ENCODE peak calls at places on chromosomes 11 and 22, in seven cellular contexts. E, W, N, H, Z, T and I are unnamed samples.

GRCh38 chr11:111574373-111575230 is 27.6 kb upstream of the SIK2 start:
- DNase-seq in W (no peak), N (no peak), Z (no peak), T (no peak), H (no peak), E (no peak), I (no peak)

GRCh38 chr11:72752088-72752914 is at the start of gene ARAP1:
- DNase-seq in T (peak), Z (peak), H (peak), W (peak), N (peak), E (peak), I (peak)

GRCh38 chr22:21669026-21669425 is 3.2 kb downstream of the PPIL2 start:
- DNase-seq in T (no peak), Z (no peak), W (no peak), E (no peak), H (no peak), N (no peak), I (no peak)

GRCh38 chr11:110759972-110760381 is 47.7 kb upstream of the ARHGAP20 start:
- DNase-seq in N (no peak), T (peak), E (no peak), W (no peak), H (no peak), Z (peak), I (no peak)

GRCh38 chr11:93113824-93114223 is 84.0 kb downstream of the SLC36A4 start:
- DNase-seq in T (no peak), E (no peak), Z (no peak), W (no peak), H (no peak), N (no peak), I (no peak)

GRCh38 chr11:19163627-19164026 is 38.2 kb downstream of the CSRP3 start:
- DNase-seq in N (no peak), T (no peak), W (no peak), Z (no peak), E (no peak), H (no peak), I (no peak)

GRCh38 chr11:113796663-113797259 is 17.2 kb downstream of the CLDN25 start:
- DNase-seq in Z (peak), H (peak), W (peak), N (peak), E (peak), T (peak), I (peak)

GRCh38 chr22:25281675-25282345 is 62.4 kb downstream of the CRYBB2 start:
- DNase-seq in H (no peak), W (no peak), Z (no peak), T (no peak), E (no peak), N (no peak), I (no peak)

GRCh38 chr22:18109410-18110193 is 1.0 kb upstream of the TUBA8 start:
- DNase-seq in W (no peak), Z (no peak), N (no peak), H (peak), T (no peak), E (no peak), I (no peak)

GRCh38 chr11:45643585-45643984 is 21.8 kb downstream of the CHST1 start:
- DNase-seq in E (no peak), W (no peak), H (no peak), Z (no peak), T (no peak), N (no peak), I (no peak)

GRCh38 chr11:66857234-66857926 is 516 bp downstream of the LRFN4 start:
- DNase-seq in W (no peak), E (no peak), T (no peak), Z (no peak), N (no peak), H (no peak), I (peak)

GRCh38 chr11:74299000-74299399 is 12.4 kb downstream of the P4HA3 start:
- DNase-seq in N (no peak), W (no peak), E (no peak), T (no peak), H (no peak), Z (no peak), I (no peak)

GRCh38 chr22:31942091-31942490 is 2.2 kb upstream of the YWHAH start:
- DNase-seq in Z (no peak), H (no peak), T (no peak), N (no peak), W (no peak), E (no peak), I (no peak)

GRCh38 chr11:390175-390574 is 3.8 kb upstream of the PKP3 start:
- DNase-seq in N (no peak), T (no peak), E (no peak), H (no peak), W (no peak), Z (no peak), I (peak)

GRCh38 chr22:42906605-42907338 is 49.7 kb upstream of the ARFGAP3 start:
- DNase-seq in N (no peak), E (no peak), T (peak), W (no peak), H (no peak), Z (no peak), I (no peak)

GRCh38 chr11:113188433-113188834 is 125.9 kb upstream of the TTC12 start:
- DNase-seq in E (no peak), T (no peak), Z (no peak), N (no peak), W (no peak), H (no peak), I (no peak)

GRCh38 chr22:21026783-21027692 is 5.3 kb downstream of the SLC7A4 start:
- DNase-seq in T (peak), E (no peak), N (no peak), W (peak), H (no peak), Z (no peak), I (no peak)

GRCh38 chr11:57674251-57674650 is 6.3 kb downstream of the ZDHHC5 start:
- DNase-seq in T (no peak), H (no peak), Z (peak), E (no peak), N (no peak), W (no peak), I (no peak)

GRCh38 chr11:44589301-44589700 is 23.8 kb downstream of the CD82 start:
- DNase-seq in T (peak), N (no peak), W (peak), E (no peak), H (no peak), Z (peak), I (no peak)

GRCh38 chr22:37571258-37571991 is 8.5 kb downstream of the LGALS2 start:
- DNase-seq in Z (peak), W (peak), E (no peak), T (no peak), N (no peak), H (no peak), I (no peak)

GRCh38 chr11:118436639-118437045 is 350 bp downstream of the KMT2A start:
- DNase-seq in N (no peak), E (no peak), H (no peak), Z (no peak), T (peak), W (no peak), I (no peak)

GRCh38 chr11:12410006-12410728 is 32.8 kb downstream of the PARVA start:
- DNase-seq in W (peak), T (peak), N (no peak), H (no peak), Z (no peak), E (peak), I (no peak)